ENCODE peak calls at places on chromosomes 6 and 20, in four cellular contexts. E is SK-N-SH, D is WTC11, P is H1. F is an unnamed sample.

GRCh38 chr6:111177131-111177530 is 89.8 kb downstream of the SLC16A10 start:
- DNase-seq in E (no peak), D (no peak), P (no peak), F (no peak)

GRCh38 chr6:89243331-89243629 is 26.1 kb upstream of the GABRR1 start:
- DNase-seq in E (no peak), D (no peak), P (no peak), F (no peak)

GRCh38 chr6:37474316-37474715 is 25.4 kb downstream of the CCDC167 start:
- DNase-seq in E (no peak), D (no peak), P (no peak), F (no peak)

GRCh38 chr6:140079328-140079727 is 704.9 kb upstream of the CITED2 start:
- DNase-seq in E (no peak), D (no peak), P (no peak), F (no peak)

GRCh38 chr20:23286346-23286745 is 64.2 kb upstream of the NXT1 start:
- DNase-seq in E (no peak), D (no peak), P (no peak), F (no peak)

GRCh38 chr20:17844549-17845298 is 123.9 kb downstream of the SNX5 start:
- DNase-seq in E (no peak), D (no peak), P (no peak), F (no peak)

GRCh38 chr20:23162887-23163286 is 76.8 kb upstream of the CD93 start:
- DNase-seq in E (no peak), D (no peak), P (no peak), F (no peak)

GRCh38 chr6:134317471-134318131 is at the start of gene SGK1:
- DNase-seq in E (peak; percentile 59), D (peak; percentile 62), P (no peak), F (no peak)

GRCh38 chr6:14550817-14551216 is 433.2 kb downstream of the CD83 start:
- DNase-seq in E (no peak), D (no peak), P (no peak), F (no peak)

GRCh38 chr6:168099201-168100010 is 20.4 kb upstream of the FRMD1 start:
- DNase-seq in E (peak; percentile 12), D (peak; percentile 57), P (no peak), F (no peak)

GRCh38 chr6:56491606-56492328 is 150.9 kb downstream of the DST start:
- DNase-seq in E (no peak), D (no peak), P (no peak), F (no peak)

GRCh38 chr6:113591896-113592827 is 265.0 kb upstream of the MARCKS start:
- DNase-seq in E (no peak), D (no peak), P (no peak), F (no peak)

GRCh38 chr20:34268851-34269668 is 27.8 kb downstream of the ASIP start:
- DNase-seq in E (no peak), D (peak; percentile 63), P (no peak), F (no peak)

GRCh38 chr20:63223121-63223825 is 7.3 kb upstream of the YTHDF1 start:
- DNase-seq in E (peak; percentile 76), D (peak; percentile 81), P (no peak), F (peak; percentile 56)

GRCh38 chr20:53826090-53826489 is 232.5 kb upstream of the ZNF217 start:
- DNase-seq in E (no peak), D (no peak), P (no peak), F (no peak)

GRCh38 chr6:26330835-26331808 is 33.9 kb upstream of the BTN3A2 start:
- DNase-seq in E (peak; percentile 9), D (peak; percentile 56), P (no peak), F (peak; percentile 73)

GRCh38 chr6:46353450-46353998 is 137.7 kb downstream of the RCAN2 start:
- DNase-seq in E (no peak), D (no peak), P (no peak), F (no peak)

GRCh38 chr6:113875470-113875869 is 18.3 kb downstream of the MARCKS start:
- DNase-seq in E (no peak), D (no peak), P (no peak), F (no peak)

GRCh38 chr20:45323731-45324130 is 15.6 kb upstream of the MATN4 start:
- DNase-seq in E (no peak), D (no peak), P (no peak), F (no peak)

GRCh38 chr20:45179166-45179565 is 4.5 kb downstream of the PI3 start:
- DNase-seq in E (no peak), D (no peak), P (no peak), F (no peak)

GRCh38 chr6:133033263-133033662 is 207.9 kb upstream of the EYA4 start:
- DNase-seq in E (no peak), D (no peak), P (no peak), F (no peak)

GRCh38 chr20:46951405-46951804 is 56.8 kb downstream of the EYA2 start:
- DNase-seq in E (no peak), D (no peak), P (no peak), F (no peak)

GRCh38 chr6:28212510-28213212 is 12.4 kb upstream of the ZSCAN9 start:
- DNase-seq in E (peak; percentile 33), D (peak; percentile 89), P (peak; percentile 77), F (peak; percentile 81)

GRCh38 chr6:166675736-166676135 is 48.7 kb upstream of the RPS6KA2 start:
- DNase-seq in E (no peak), D (no peak), P (no peak), F (no peak)

GRCh38 chr20:53652090-53652858 is 58.6 kb upstream of the ZNF217 start:
- DNase-seq in E (no peak), D (no peak), P (no peak), F (no peak)

GRCh38 chr6:68718379-68719073 is 83.4 kb downstream of the ADGRB3 start:
- DNase-seq in E (no peak), D (no peak), P (no peak), F (no peak)

GRCh38 chr6:20708367-20709124 is 174.3 kb downstream of the CDKAL1 start:
- DNase-seq in E (no peak), D (no peak), P (no peak), F (no peak)

GRCh38 chr20:45353746-45354145 is 5.5 kb upstream of the SDC4 start:
- DNase-seq in E (no peak), D (no peak), P (no peak), F (no peak)

GRCh38 chr6:108174371-108175175 is 8.8 kb downstream of the NR2E1 start:
- DNase-seq in E (peak; percentile 16), D (peak; percentile 82), P (no peak), F (peak; percentile 15)

GRCh38 chr6:125102901-125103300 is 50.7 kb upstream of the TPD52L1 start:
- DNase-seq in E (no peak), D (no peak), P (no peak), F (no peak)

GRCh38 chr20:35363190-35363589 is 48.6 kb downstream of the UQCC1 start:
- DNase-seq in E (no peak), D (no peak), P (no peak), F (peak; percentile 35)

GRCh38 chr20:57555457-57556184 is 5.3 kb upstream of the PCK1 start:
- DNase-seq in E (no peak), D (no peak), P (no peak), F (no peak)
- TF ChIP-seq TEAD4 in E (no peak), D (no peak), P (no peak), F (no peak)

GRCh38 chr6:158142789-158143188 is 25.3 kb downstream of the SERAC1 start:
- DNase-seq in E (no peak), D (no peak), P (no peak), F (no peak)
- TF ChIP-seq TEAD4 in E (no peak), D (no peak), P (no peak), F (no peak)

DNA sequence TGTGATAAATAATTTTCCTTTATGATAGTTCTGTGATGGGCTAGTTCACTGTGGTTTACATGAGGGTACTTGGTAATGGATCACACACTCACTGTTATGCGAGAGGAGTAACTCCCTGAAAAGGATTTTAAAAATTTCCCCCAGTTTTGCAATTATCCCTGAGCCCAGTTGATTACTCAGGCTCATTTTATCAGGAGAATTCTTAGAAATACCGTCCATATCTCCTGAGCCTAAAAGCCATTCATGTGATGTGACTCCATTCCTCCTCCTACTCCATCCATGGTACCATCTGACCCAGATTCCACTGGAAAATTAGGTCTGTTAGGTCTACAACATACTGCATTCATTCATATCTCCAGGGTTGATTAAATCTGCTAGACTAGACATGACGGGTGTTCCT is 16.4 kb upstream of the IBTK start:
- DNase-seq in E (no peak), D (no peak), P (no peak), F (no peak)
- TF ChIP-seq TEAD4 in E (no peak), D (no peak), P (no peak), F (no peak)

GRCh38 chr6:35613762-35614161 is 75.0 kb downstream of the FKBP5 start:
- DNase-seq in E (no peak), D (no peak), P (no peak), F (no peak)

GRCh38 chr6:35607517-35608233 is 81.0 kb downstream of the FKBP5 start:
- DNase-seq in E (no peak), D (no peak), P (no peak), F (no peak)

GRCh38 chr6:35611235-35611634 is 77.5 kb downstream of the FKBP5 start:
- DNase-seq in E (no peak), D (no peak), P (no peak), F (no peak)

GRCh38 chr6:35605600-35605999 is 83.1 kb downstream of the FKBP5 start:
- DNase-seq in E (no peak), D (no peak), P (no peak), F (no peak)

DNA sequence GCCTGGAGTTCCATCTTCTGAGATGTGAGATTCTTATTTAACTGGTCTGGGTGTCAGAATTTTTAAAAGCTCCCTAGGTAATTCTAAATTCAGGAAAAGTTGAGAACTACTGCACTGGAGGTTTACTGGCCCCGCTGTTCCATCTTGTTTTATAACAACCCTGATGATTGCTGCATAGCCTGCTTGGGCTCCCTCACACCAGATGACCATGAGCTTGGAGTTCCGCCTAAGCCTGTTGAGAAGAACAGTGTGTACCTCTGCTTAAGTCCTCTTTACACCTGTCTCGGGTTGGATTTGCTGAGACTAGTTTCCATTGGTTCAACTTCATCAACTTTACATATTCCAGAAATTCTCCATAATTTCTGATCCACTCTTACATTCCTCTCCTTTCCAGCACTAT is 77.9 kb downstream of the FKBP5 start:
- DNase-seq in E (no peak), D (no peak), P (no peak), F (no peak)
- TF ChIP-seq TEAD4 in E (no peak), D (no peak), P (no peak), F (no peak)

DNA sequence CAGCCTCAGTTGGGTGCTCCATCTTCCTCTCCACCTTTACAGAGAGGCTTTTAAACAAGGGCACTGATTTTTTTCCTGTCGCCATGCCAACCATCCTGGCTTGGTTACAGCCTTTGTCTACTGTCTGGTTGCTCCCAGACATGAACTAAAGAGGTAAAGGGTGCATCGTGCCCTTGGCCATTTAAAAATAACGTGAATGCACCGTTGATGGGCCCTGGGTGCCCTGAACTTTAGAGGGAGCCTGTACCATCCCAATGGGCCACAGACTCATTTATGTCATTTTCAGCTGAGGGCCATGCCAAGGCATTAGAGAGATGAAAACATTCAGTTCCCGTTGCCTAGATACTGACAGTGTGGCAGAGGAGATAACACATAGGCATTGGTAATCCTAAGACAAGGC is 23.3 kb downstream of the TMC2 start:
- DNase-seq in E (no peak), D (no peak), P (no peak), F (no peak)
- TF ChIP-seq TEAD4 in E (no peak), D (no peak), P (no peak), F (no peak)